ENCODE peak calls at places on chromosomes 16 and 17, in four cellular contexts. X is aorta, L is upper lobe of right lung, F is RWPE2. T is an unnamed sample.

GRCh38 chr16:83205896-83206295 is 579.1 kb downstream of the CDH13 start:
- DNase-seq in F (no peak), L (no peak), X (no peak), T (no peak)

GRCh38 chr16:82470506-82471196 is 156.1 kb upstream of the CDH13 start:
- DNase-seq in L (no peak), X (no peak), F (no peak), T (no peak)

GRCh38 chr17:38742431-38743308 is 5.5 kb downstream of the PCGF2 start:
- DNase-seq in L (no peak), X (peak; percentile 46), F (no peak), T (no peak)

GRCh38 chr17:40349477-40350409 is 14.8 kb downstream of the GJD3 start:
- DNase-seq in X (peak; percentile 54), L (peak; percentile 74), F (peak; percentile 91), T (no peak)

GRCh38 chr17:56325561-56325960 is 172.3 kb downstream of the ANKFN1 start:
- DNase-seq in F (no peak), X (no peak), L (no peak), T (no peak)

GRCh38 chr16:22721497-22722100 is 92.4 kb upstream of the HS3ST2 start:
- DNase-seq in F (no peak), X (no peak), L (no peak), T (no peak)

GRCh38 chr17:65698381-65699061 is 137.1 kb upstream of the AXIN2 start:
- DNase-seq in F (no peak), L (no peak), X (no peak), T (no peak)

GRCh38 chr17:17056167-17056562 is 13.9 kb downstream of the MPRIP start:
- DNase-seq in X (no peak), F (no peak), L (peak; percentile 66), T (no peak)

GRCh38 chr16:57997176-57997527 is 3.3 kb downstream of the ZNF319 start:
- DNase-seq in L (peak; percentile 58), X (no peak), F (no peak), T (no peak)

GRCh38 chr17:59357929-59358328 is 26.5 kb downstream of the YPEL2 start:
- DNase-seq in X (no peak), F (no peak), L (no peak), T (no peak)

GRCh38 chr16:67719778-67720144 is 645 bp upstream of the GFOD2 start:
- DNase-seq in X (no peak), F (no peak), L (peak; percentile 52), T (no peak)

GRCh38 chr16:81181013-81181720 is 57.3 kb upstream of the BCO1 start:
- DNase-seq in F (peak; percentile 96), L (peak; percentile 69), X (peak; percentile 91), T (no peak)

GRCh38 chr17:49384962-49385361 is 22.9 kb upstream of the ZNF652 start:
- DNase-seq in X (no peak), F (no peak), L (no peak), T (no peak)

GRCh38 chr16:28531777-28532744 is 6.7 kb downstream of the NUPR1 start:
- DNase-seq in L (peak; percentile 91), X (peak; percentile 82), F (no peak), T (no peak)

GRCh38 chr17:55089955-55090573 is 121.5 kb downstream of the STXBP4 start:
- DNase-seq in L (no peak), X (no peak), F (no peak), T (peak; percentile 29)

GRCh38 chr16:27258241-27258734 is 10.3 kb downstream of the NSMCE1 start:
- DNase-seq in F (no peak), X (no peak), L (no peak), T (no peak)

GRCh38 chr16:52435573-52435972 is 111.4 kb downstream of the TOX3 start:
- DNase-seq in X (no peak), L (no peak), F (no peak), T (no peak)

GRCh38 chr16:54432481-54433229 is 146.1 kb upstream of the IRX3 start:
- DNase-seq in F (no peak), X (no peak), L (no peak), T (no peak)

GRCh38 chr17:5260542-5260941 is 21.5 kb upstream of the RABEP1 start:
- DNase-seq in X (no peak), F (no peak), L (no peak), T (no peak)

GRCh38 chr16:46651305-46651704 is 30.1 kb upstream of the SHCBP1 start:
- DNase-seq in F (no peak), L (no peak), X (no peak), T (no peak)

GRCh38 chr16:30912794-30913412 is 10.5 kb upstream of the FBXL19 start:
- DNase-seq in F (no peak), L (no peak), X (no peak), T (no peak)

GRCh38 chr16:86062271-86062965 is 163.5 kb downstream of the IRF8 start:
- DNase-seq in F (peak; percentile 42), X (peak; percentile 35), L (no peak), T (no peak)

GRCh38 chr17:56176101-56176500 is 22.8 kb downstream of the ANKFN1 start:
- DNase-seq in X (no peak), L (no peak), F (no peak), T (no peak)

GRCh38 chr17:67942810-67943209 is 53.5 kb downstream of the C17orf58 start:
- DNase-seq in L (no peak), X (no peak), F (no peak), T (no peak)

GRCh38 chr17:6476061-6476833 is 32.0 kb downstream of the PIMREG start:
- DNase-seq in L (no peak), X (no peak), F (no peak), T (no peak)

GRCh38 chr17:6474376-6474775 is 30.1 kb downstream of the PIMREG start:
- DNase-seq in F (no peak), X (no peak), L (no peak), T (no peak)

GRCh38 chr17:6475411-6475810 is 31.2 kb downstream of the PIMREG start:
- DNase-seq in F (no peak), X (no peak), L (no peak), T (no peak)

GRCh38 chr17:6473128-6473767 is 29.0 kb downstream of the PIMREG start:
- DNase-seq in L (peak; percentile 86), X (peak; percentile 81), F (no peak), T (peak; percentile 38)

DNA sequence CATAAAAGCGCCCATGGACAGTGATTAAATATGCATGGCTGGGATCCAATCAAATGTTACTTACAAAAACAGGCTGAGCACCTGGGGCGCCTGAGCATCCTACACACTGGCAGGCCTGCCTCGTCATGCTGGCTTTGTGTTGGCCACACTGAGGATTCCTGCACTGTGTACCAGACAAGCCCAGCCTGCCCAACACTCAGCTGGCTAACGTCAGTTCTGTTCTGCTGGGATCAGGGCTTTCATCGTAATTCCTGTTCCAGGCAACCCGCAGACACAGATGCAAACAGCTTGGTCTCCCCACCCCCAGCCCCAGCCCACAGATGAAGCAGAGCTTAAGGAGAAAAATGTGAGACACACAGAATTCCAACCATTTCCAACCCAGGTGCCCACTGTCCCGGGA is 30.7 kb downstream of the PIMREG start:
- DNase-seq in X (no peak), L (no peak), F (no peak), T (no peak)
- H3K9me3 ChIP-seq in X (no peaks in the 10 kb centered on the region), L (no peaks in the 10 kb centered on the region), F (no peaks in the 10 kb centered on the region), T (no peaks in the 10 kb centered on the region)

GRCh38 chr16:21175397-21175796 is 16.9 kb downstream of the LDAF1 start:
- DNase-seq in X (no peak), F (no peak), L (no peak), T (no peak)

GRCh38 chr16:21179983-21180365 is 21.5 kb downstream of the LDAF1 start:
- DNase-seq in X (no peak), L (no peak), F (no peak), T (no peak)

GRCh38 chr16:21184834-21185233 is 26.4 kb downstream of the LDAF1 start:
- DNase-seq in L (no peak), X (no peak), F (no peak), T (no peak)

GRCh38 chr16:21183995-21184394 is 25.5 kb downstream of the LDAF1 start:
- DNase-seq in L (no peak), F (no peak), X (no peak), T (no peak)

GRCh38 chr16:21179126-21179982 is 20.9 kb downstream of the LDAF1 start:
- DNase-seq in L (no peak), F (no peak), X (peak; percentile 57), T (no peak)
- H3K9me3 ChIP-seq in L (no peaks in the 10 kb centered on the region), F (no peaks in the 10 kb centered on the region), X (no peaks in the 10 kb centered on the region), T (no peaks in the 10 kb centered on the region)

GRCh38 chr17:63240106-63240505 is 206.0 kb downstream of the CYB561 start:
- DNase-seq in L (no peak), X (no peak), F (no peak), T (no peak)
- H3K9me3 ChIP-seq in L (no peaks in the 10 kb centered on the region), X (no peaks in the 10 kb centered on the region), F (no peaks in the 10 kb centered on the region), T (no peaks in the 10 kb centered on the region)

DNA sequence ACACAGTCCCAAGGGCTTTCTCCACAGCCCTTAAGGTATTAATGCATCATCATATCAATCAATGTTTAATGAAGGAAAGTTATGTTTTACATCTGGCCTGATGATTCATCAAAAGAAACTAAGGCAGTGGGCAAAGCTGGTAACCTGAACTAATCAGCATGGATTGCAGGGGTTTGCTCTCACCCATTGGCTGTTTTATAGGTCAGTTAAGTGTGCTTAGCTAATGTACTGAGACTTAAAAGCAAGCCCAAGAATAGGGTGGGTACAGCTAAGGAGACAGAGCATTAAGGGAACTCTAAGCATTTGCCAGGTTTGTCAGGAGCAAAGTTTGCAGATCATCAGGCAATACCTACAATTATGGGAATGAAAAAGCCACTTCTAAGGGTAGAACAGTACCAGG is 1247.6 kb downstream of the CDH8 start:
- DNase-seq in L (no peak), F (no peak), X (no peak), T (no peak)
- H3K9me3 ChIP-seq in L (no peaks in the 10 kb centered on the region), F (no peaks in the 10 kb centered on the region), X (no peaks in the 10 kb centered on the region), T (no peaks in the 10 kb centered on the region)

GRCh38 chr16:35752012-35752772 is 2292.8 kb downstream of the TP53TG3F start:
- DNase-seq in X (no peak), F (no peak), L (no peak), T (no peak)

GRCh38 chr16:35750157-35750689 is 2290.8 kb downstream of the TP53TG3F start:
- DNase-seq in F (no peak), X (no peak), L (no peak), T (no peak)

GRCh38 chr16:35752773-35753558 is 2293.6 kb downstream of the TP53TG3F start:
- DNase-seq in X (no peak), F (no peak), L (no peak), T (no peak)

GRCh38 chr16:35750701-35751104 is 2291.3 kb downstream of the TP53TG3F start:
- DNase-seq in F (no peak), X (no peak), L (no peak), T (no peak)

DNA sequence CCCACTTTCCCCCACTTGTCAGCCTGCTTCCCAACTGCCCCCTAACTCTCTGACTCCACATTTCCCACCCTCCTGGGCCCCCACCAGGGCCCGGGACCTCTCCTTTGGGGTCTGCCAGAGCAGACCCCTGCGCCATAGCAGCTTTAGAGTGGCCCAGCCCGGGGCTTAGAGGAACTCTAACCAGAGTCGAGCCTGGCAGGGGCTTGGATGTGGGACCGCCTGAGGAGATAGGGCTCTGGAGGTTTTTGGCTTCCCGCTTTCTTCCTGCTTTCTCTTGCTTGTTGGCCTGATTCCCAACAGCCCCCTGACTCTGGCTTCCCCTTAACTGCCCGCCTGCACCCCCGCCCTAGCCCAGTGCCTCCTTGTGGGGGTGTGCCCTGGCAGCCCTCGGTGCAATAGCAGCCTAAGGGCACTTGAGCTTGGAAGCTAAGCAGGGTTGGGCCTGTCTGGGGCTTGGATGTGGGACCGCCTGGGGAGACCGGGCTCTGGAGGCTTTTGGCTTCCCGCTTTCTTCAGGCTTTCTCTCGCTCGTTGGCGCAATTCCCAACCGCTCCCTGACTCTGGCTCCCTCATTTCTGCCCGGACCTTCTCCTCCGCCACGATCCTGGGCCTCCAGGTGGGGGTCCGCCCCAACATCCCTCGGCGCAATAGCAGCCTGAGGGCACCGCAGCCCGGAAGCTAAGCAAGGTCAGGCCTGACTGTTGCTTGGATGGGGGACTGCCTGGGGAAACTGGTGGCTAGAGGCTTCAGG is 2292.0 kb downstream of the TP53TG3F start:
- DNase-seq in X (no peak), L (no peak), F (no peak), T (no peak)
- H3K9me3 ChIP-seq in X (no peaks in the 10 kb centered on the region), L (no peaks in the 10 kb centered on the region), F (peaks cover 15% of the 10 kb centered on the region), T (no peaks in the 10 kb centered on the region)

GRCh38 chr16:35642322-35642835 is 2183.0 kb downstream of the TP53TG3F start:
- DNase-seq in F (no peak), L (no peak), X (no peak), T (no peak)
- H3K9me3 ChIP-seq in F (peaks cover 8% of the 10 kb centered on the region), L (no peaks in the 10 kb centered on the region), X (no peaks in the 10 kb centered on the region), T (no peaks in the 10 kb centered on the region)